ENCODE peak calls at places on chromosome 16, in six cellular contexts. U is NCI-H510A treated with DMSO at 0.1 percent for 48 hours, H is right lobe of liver, E is NCI-H2081, S is endodermal cell, N is esophagus muscularis mucosa. G is an unnamed sample.

GRCh38 chr16:15650698-15651161 is 685 bp downstream of the NDE1 start:
- DNase-seq in U (peak; percentile 45), H (peak; percentile 63), E (no peak), S (peak; percentile 79), N (no peak), G (no peak)

GRCh38 chr16:19092653-19093410 is 20.9 kb upstream of the ITPRIPL2 start:
- DNase-seq in U (no peak), H (no peak), E (no peak), S (no peak), N (no peak), G (no peak)

GRCh38 chr16:53504161-53504663 is 1.2 kb upstream of the AKTIP start:
- DNase-seq in U (peak; percentile 39), H (peak; percentile 71), E (no peak), S (peak; percentile 71), N (peak; percentile 92), G (peak; percentile 31)

GRCh38 chr16:81457326-81458133 is 12.9 kb downstream of the CMIP start:
- DNase-seq in U (no peak), H (peak; percentile 77), E (no peak), S (peak; percentile 69), N (no peak), G (no peak)

GRCh38 chr16:13962232-13962631 is 42.3 kb downstream of the ERCC4 start:
- DNase-seq in U (no peak), H (no peak), E (no peak), S (no peak), N (no peak), G (no peak)

GRCh38 chr16:86534779-86535605 is 20.0 kb downstream of the MTHFSD start:
- DNase-seq in U (no peak), H (no peak), E (no peak), S (no peak), N (no peak), G (no peak)

GRCh38 chr16:82368041-82368440 is 198.0 kb upstream of the MPHOSPH6 start:
- DNase-seq in U (peak; percentile 3), H (peak; percentile 77), E (no peak), S (peak; percentile 76), N (peak; percentile 70), G (no peak)

GRCh38 chr16:14037960-14038359 is 33.2 kb upstream of the MRTFB start:
- DNase-seq in U (no peak), H (no peak), E (no peak), S (no peak), N (no peak), G (no peak)

GRCh38 chr16:27232061-27232841 is 28.9 kb downstream of the KDM8 start:
- DNase-seq in U (no peak), H (peak; percentile 52), E (no peak), S (no peak), N (no peak), G (no peak)

GRCh38 chr16:9542165-9542755 is 450.8 kb downstream of the HAPSTR1 start:
- DNase-seq in U (no peak), H (no peak), E (no peak), S (no peak), N (no peak), G (no peak)

GRCh38 chr16:77434365-77435239 is at the start of gene ADAMTS18:
- DNase-seq in U (peak; percentile 45), H (no peak), E (no peak), S (peak; percentile 88), N (no peak), G (peak; percentile 44)

GRCh38 chr16:10878644-10879498 is 1.9 kb downstream of the CIITA start:
- DNase-seq in U (no peak), H (peak; percentile 85), E (no peak), S (peak; percentile 73), N (no peak), G (peak; percentile 23)

GRCh38 chr16:15874745-15875314 is 13.6 kb downstream of the CEP20 start:
- DNase-seq in U (peak; percentile 51), H (no peak), E (peak; percentile 31), S (peak; percentile 84), N (no peak), G (no peak)

GRCh38 chr16:57042157-57043111 is 49.9 kb upstream of the CPNE2 start:
- DNase-seq in U (no peak), H (no peak), E (no peak), S (no peak), N (no peak), G (no peak)

GRCh38 chr16:19840524-19841110 is 44.0 kb downstream of the GPRC5B start:
- DNase-seq in U (peak; percentile 94), H (no peak), E (peak; percentile 67), S (no peak), N (no peak), G (peak; percentile 14)

GRCh38 chr16:74560912-74561311 is 46.0 kb downstream of the GLG1 start:
- DNase-seq in U (no peak), H (no peak), E (no peak), S (no peak), N (no peak), G (no peak)

GRCh38 chr16:72821551-72821950 is 226.4 kb downstream of the ZFHX3 start:
- DNase-seq in U (no peak), H (no peak), E (no peak), S (no peak), N (no peak), G (no peak)

GRCh38 chr16:68470461-68471150 is 22.3 kb upstream of the SMPD3 start:
- DNase-seq in U (no peak), H (no peak), E (no peak), S (peak; percentile 40), N (no peak), G (no peak)

GRCh38 chr16:35730251-35730650 is 2270.8 kb downstream of the TP53TG3F start:
- DNase-seq in U (no peak), H (no peak), E (no peak), S (no peak), N (peak; percentile 60), G (no peak)

GRCh38 chr16:2985893-2986355 is 5.7 kb upstream of the PKMYT1 start:
- DNase-seq in U (no peak), H (peak; percentile 73), E (no peak), S (peak; percentile 55), N (no peak), G (no peak)

GRCh38 chr16:28168991-28169554 is 42.7 kb downstream of the XPO6 start:
- DNase-seq in U (no peak), H (no peak), E (no peak), S (no peak), N (no peak), G (no peak)

GRCh38 chr16:11783319-11784047 is 13.6 kb downstream of the ZC3H7A start:
- DNase-seq in U (no peak), H (no peak), E (no peak), S (no peak), N (no peak), G (no peak)

GRCh38 chr16:8905168-8905762 is 23.1 kb downstream of the LITAFD start:
- DNase-seq in U (no peak), H (no peak), E (peak; percentile 25), S (no peak), N (no peak), G (no peak)

GRCh38 chr16:25073849-25074248 is 37.7 kb upstream of the LCMT1 start:
- DNase-seq in U (no peak), H (no peak), E (no peak), S (no peak), N (no peak), G (no peak)

GRCh38 chr16:57284206-57284951 is at the start of gene PLLP:
- DNase-seq in U (peak; percentile 25), H (no peak), E (peak; percentile 32), S (peak; percentile 85), N (no peak), G (no peak)

GRCh38 chr16:35198223-35199199 is 1739.1 kb downstream of the TP53TG3F start:
- DNase-seq in U (no peak), H (no peak), E (no peak), S (no peak), N (peak; percentile 80), G (no peak)

GRCh38 chr16:67995423-67995822 is 3.9 kb downstream of the DPEP2 start:
- DNase-seq in U (no peak), H (no peak), E (no peak), S (no peak), N (no peak), G (no peak)

GRCh38 chr16:16938009-16938408 is 532.8 kb downstream of the XYLT1 start:
- DNase-seq in U (no peak), H (no peak), E (no peak), S (peak; percentile 59), N (no peak), G (no peak)

GRCh38 chr16:1296688-1297412 is 12.6 kb upstream of the UBE2I start:
- DNase-seq in U (peak; percentile 66), H (no peak), E (no peak), S (peak; percentile 68), N (no peak), G (peak; percentile 28)

GRCh38 chr16:24980077-24980793 is 34.9 kb downstream of the ARHGAP17 start:
- DNase-seq in U (no peak), H (no peak), E (no peak), S (peak; percentile 35), N (no peak), G (no peak)

GRCh38 chr16:4578961-4579530 is 22.9 kb downstream of the C16orf96 start:
- DNase-seq in U (peak; percentile 77), H (no peak), E (peak; percentile 37), S (peak; percentile 39), N (no peak), G (peak; percentile 59)

GRCh38 chr16:64791756-64792155 is 330.1 kb downstream of the CDH11 start:
- DNase-seq in U (no peak), H (no peak), E (no peak), S (no peak), N (no peak), G (no peak)

GRCh38 chr16:85798901-85799496 is 345 bp downstream of the EMC8 start:
- DNase-seq in U (no peak), H (peak; percentile 66), E (no peak), S (peak; percentile 62), N (no peak), G (no peak)

GRCh38 chr16:82152641-82153094 is 17.4 kb downstream of the MPHOSPH6 start:
- DNase-seq in U (no peak), H (no peak), E (no peak), S (no peak), N (no peak), G (no peak)